ENCODE peak calls at places on chromosomes 5 and 9, in four cellular contexts. D is IMR-90, J is mesenchymal stem cell, Z is neuronal stem cell. K is an unnamed sample.

GRCh38 chr9:35907732-35908483 is 1.4 kb upstream of the SPAAR start:
- DNase-seq in D (peak), J (peak), Z (peak), K (peak)

GRCh38 chr5:522899-523657 is 1.2 kb downstream of the SLC9A3 start:
- DNase-seq in D (no peak), J (no peak), Z (no peak), K (no peak)

GRCh38 chr9:72476100-72476499 is 45.3 kb upstream of the TMC1 start:
- DNase-seq in D (no peak), J (no peak), Z (no peak), K (no peak)

GRCh38 chr9:113649054-113649453 is 185.5 kb downstream of the RGS3 start:
- DNase-seq in D (peak), J (no peak), Z (no peak), K (no peak)

GRCh38 chr5:80607832-80608231 is 37.8 kb upstream of the ANKRD34B start:
- DNase-seq in D (no peak), J (no peak), Z (no peak), K (no peak)

GRCh38 chr9:20606637-20607036 is 15.7 kb downstream of the MLLT3 start:
- DNase-seq in D (no peak), J (no peak), Z (no peak), K (no peak)

GRCh38 chr9:34636791-34637355 is 714 bp downstream of the SIGMAR1 start:
- DNase-seq in D (peak), J (no peak), Z (no peak), K (no peak)

GRCh38 chr5:109567374-109568044 is 122.2 kb upstream of the MAN2A1 start:
- DNase-seq in D (peak), J (peak), Z (no peak), K (no peak)

GRCh38 chr5:79236364-79236969 is 536 bp downstream of the JMY start:
- DNase-seq in D (peak), J (peak), Z (peak), K (no peak)

GRCh38 chr5:19531374-19531952 is 456.5 kb downstream of the CDH18 start:
- DNase-seq in D (no peak), J (no peak), Z (no peak), K (no peak)

GRCh38 chr9:135761845-135762168 is 59.8 kb downstream of the KCNT1 start:
- DNase-seq in D (no peak), J (no peak), Z (no peak), K (no peak)

GRCh38 chr5:173328896-173329369 is 719 bp upstream of the STC2 start:
- DNase-seq in D (peak), J (peak), Z (no peak), K (peak)

GRCh38 chr5:134821841-134822240 is 23.9 kb upstream of the C5orf24 start:
- DNase-seq in D (no peak), J (no peak), Z (no peak), K (no peak)

GRCh38 chr9:88387733-88388202 is 476 bp upstream of the SPIN1 start:
- DNase-seq in D (peak), J (peak), Z (no peak), K (no peak)

GRCh38 chr5:3537942-3538341 is 57.7 kb upstream of the IRX1 start:
- DNase-seq in D (no peak), J (no peak), Z (no peak), K (no peak)

GRCh38 chr9:17802249-17802857 is 223.5 kb downstream of the SH3GL2 start:
- DNase-seq in D (peak), J (peak), Z (no peak), K (no peak)

GRCh38 chr9:17810293-17810692 is 231.4 kb downstream of the SH3GL2 start:
- DNase-seq in D (no peak), J (no peak), Z (no peak), K (no peak)

GRCh38 chr9:17810728-17811634 is 232.1 kb downstream of the SH3GL2 start:
- DNase-seq in D (peak), J (peak), Z (peak), K (no peak)

DNA sequence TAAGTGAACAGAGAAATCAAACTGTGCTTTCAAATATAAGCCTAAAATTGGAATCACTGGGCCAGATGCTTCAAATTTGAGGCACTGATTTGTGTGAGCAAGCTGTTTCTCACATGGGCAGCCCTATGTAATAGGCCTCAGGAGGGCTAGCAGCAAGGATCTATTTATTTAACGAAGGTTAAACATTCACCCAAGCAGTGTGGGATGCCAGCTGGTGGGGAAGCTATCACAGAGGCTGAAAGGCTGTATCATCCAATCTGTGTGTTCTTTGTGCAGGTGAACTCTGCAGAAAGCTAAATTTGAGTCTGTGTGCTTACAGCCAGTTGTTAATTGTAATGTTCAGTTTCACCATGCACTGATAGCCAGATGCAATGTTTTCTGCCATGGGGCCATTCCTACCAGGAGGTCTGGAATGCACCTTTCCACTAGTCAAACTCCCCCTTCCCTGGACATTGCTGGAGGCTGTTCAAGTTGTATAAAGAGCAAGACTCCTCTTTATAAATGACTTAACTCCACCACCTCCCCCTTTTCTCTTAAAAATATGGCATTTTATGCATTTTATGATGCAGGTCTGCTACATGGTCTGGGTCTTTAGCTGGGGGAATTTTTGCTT is 228.9 kb downstream of the SH3GL2 start:
- DNase-seq in D (no peak), J (no peak), Z (no peak), K (no peak)
- H3K23ac ChIP-seq in D (no peak), J (no peak), Z (no peak), K (no peak)

GRCh38 chr9:134640491-134641172 is 971 bp upstream of the COL5A1 start:
- DNase-seq in D (no peak), J (no peak), Z (no peak), K (no peak)
- H3K23ac ChIP-seq in D (peak), J (no peak), Z (no peak), K (no peak)

DNA sequence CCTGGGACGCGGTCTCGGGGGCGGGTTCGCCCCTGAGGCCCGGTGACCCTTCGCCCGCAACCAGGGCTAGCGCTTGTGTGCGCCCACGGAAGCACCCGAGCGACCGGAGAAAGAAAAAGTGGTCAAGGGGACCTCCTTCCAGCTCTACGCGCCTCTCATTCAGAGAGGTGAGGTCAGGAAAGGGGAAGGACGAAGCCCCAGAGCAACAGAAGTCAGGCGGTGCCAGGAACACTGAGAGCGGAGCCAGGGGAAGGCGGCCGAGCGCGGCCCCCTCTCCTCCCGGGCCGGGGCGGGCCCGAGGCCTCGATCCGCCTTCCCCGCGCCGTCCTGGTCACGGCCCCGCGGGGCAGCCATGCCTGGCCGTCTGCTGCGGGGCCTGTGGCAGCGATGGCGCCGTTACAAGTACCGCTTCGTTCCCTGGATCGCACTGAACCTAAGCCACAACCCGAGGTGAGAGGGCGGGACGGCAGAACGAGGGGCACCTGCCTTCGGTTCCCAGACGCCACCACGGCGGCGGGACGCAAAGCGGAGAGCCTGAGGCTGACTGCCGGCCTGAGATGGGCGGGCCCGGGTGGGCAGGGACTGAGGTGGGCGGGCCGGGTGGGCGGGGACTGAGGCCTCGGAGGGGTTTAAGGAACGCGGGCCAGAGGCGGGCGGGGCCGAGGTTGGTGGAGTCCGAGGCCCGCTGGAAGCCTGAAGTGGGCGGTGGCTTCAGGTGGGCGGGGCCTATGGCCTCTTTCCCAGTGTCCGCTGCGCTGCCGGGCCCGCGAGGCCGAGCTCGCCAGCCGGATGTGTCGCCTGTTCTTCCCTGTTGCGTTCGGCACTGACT is at the start of gene SETD9:
- DNase-seq in D (peak), J (peak), Z (peak), K (peak)
- H3K23ac ChIP-seq in D (peak), J (no peak), Z (peak), K (no peak)

DNA sequence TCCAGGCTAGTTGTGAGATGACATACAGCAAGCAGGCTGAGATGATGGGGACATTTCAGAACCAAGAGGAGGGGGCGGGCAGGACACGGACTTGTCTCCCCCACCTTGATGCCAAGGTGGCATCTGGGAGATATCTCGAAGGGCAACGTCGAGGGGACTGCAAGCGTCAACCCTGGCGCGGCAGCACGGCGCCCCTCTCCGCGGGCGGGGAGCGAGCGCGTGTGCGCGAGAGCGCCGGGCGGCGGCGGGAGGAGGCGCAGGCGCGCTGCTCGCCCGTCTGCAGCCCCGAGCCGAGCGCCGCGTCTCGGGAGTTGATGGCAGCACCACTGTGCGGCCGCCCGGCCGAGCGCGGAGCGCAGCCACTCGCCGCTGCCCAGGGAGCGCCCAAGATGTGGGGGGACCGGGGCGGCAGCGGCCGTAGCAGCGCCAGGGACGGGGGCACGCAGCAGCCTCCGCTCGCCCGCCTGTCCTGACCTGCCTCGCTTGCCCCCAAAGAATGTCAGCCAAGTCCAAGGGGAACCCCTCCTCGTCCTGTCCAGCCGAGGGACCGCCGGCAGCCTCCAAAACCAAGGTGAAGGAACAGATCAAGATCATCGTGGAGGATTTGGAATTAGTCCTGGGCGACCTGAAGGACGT is at the start of gene PRR16:
- DNase-seq in D (peak), J (peak), Z (peak), K (peak)
- H3K23ac ChIP-seq in D (peak), J (no peak), Z (no peak), K (no peak)

DNA sequence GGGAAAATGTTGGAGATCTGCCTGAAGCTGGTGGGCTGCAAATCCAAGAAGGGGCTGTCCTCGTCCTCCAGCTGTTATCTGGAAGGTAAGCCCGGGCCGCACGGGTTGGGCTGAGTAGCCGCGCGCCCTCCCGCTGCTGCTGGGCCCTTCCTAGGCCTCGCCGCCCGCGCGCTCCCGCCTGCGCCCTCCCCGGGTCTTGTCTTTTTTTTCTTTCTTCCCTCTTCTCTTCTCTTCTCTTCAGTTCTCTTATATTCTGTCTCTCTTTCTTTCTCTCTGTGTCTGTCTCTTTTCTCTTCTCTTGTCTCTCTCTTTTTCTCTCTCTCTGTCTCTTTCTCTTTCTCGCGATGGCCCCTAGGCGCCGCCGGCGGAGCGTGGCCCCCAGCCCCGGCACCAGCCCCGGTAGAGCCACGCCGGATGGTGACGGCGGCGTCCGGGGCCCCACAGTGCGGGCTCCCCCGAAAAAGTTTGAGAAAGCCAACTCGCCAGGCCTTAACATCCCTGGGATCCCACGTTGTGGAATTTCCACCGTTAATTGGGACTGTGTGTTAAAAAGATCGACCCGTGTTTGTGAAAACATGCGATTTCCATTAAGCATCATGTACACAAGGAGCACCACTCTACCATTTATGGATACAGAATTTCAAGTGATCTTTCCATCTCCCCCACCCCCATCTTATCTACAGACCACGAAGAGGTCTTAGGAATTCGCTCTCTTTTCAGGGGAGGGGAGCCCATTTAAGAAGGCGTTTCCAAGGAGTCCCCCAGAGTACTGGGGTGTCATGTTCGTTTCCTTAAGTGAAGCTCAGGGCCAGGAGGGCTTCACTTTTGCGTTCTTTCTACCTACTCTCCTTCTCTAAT is 616 bp downstream of the ABL1 start:
- DNase-seq in D (peak), J (peak), Z (no peak), K (no peak)
- H3K23ac ChIP-seq in D (peak), J (no peak), Z (peak), K (no peak)

K was measured in H9.